ENCODE peak calls at places on chromosome 2, in four cellular contexts. T, O, L and D are unnamed samples.

GRCh38 chr2:15829985-15830384 is 110.4 kb upstream of the MYCN start:
- DNase-seq in T (no peak), O (no peak), L (no peak), D (no peak)

GRCh38 chr2:109372171-109372568 is 241.6 kb downstream of the SEPTIN10 start:
- DNase-seq in T (no peak), O (no peak), L (peak), D (no peak)

GRCh38 chr2:201465524-201465971 is 14.0 kb downstream of the STRADB start:
- DNase-seq in T (no peak), O (no peak), L (no peak), D (no peak)

GRCh38 chr2:45874324-45874723 is 222.8 kb downstream of the PRKCE start:
- DNase-seq in T (no peak), O (peak), L (no peak), D (peak)

GRCh38 chr2:55581875-55582547 is 35.4 kb downstream of the PPP4R3B start:
- DNase-seq in T (no peak), O (peak), L (no peak), D (no peak)

GRCh38 chr2:24818721-24819167 is 25.5 kb downstream of the CENPO start:
- DNase-seq in T (no peak), O (peak), L (no peak), D (no peak)

GRCh38 chr2:171347591-171348032 is 86.2 kb downstream of the METTL8 start:
- DNase-seq in T (no peak), O (no peak), L (no peak), D (no peak)

GRCh38 chr2:45816273-45816672 is 164.8 kb downstream of the PRKCE start:
- DNase-seq in T (no peak), O (no peak), L (no peak), D (no peak)

GRCh38 chr2:44941551-44942234 is at the start of gene SIX3:
- DNase-seq in T (peak), O (no peak), L (no peak), D (no peak)

GRCh38 chr2:112187805-112188596 is 49.8 kb downstream of the FBLN7 start:
- DNase-seq in T (no peak), O (no peak), L (peak), D (no peak)

GRCh38 chr2:15713475-15713874 is 121.8 kb downstream of the DDX1 start:
- DNase-seq in T (no peak), O (no peak), L (no peak), D (no peak)

GRCh38 chr2:169366066-169366465 is 3.7 kb upstream of the LRP2 start:
- DNase-seq in T (no peak), O (no peak), L (no peak), D (no peak)

GRCh38 chr2:8587251-8587791 is 94.5 kb upstream of the ID2 start:
- DNase-seq in T (no peak), O (no peak), L (no peak), D (no peak)

GRCh38 chr2:165743442-165743841 is 50.6 kb downstream of the GALNT3 start:
- DNase-seq in T (no peak), O (no peak), L (no peak), D (no peak)

GRCh38 chr2:181234429-181235410 is 222.5 kb upstream of the ITGA4 start:
- DNase-seq in T (no peak), O (no peak), L (no peak), D (no peak)

DNA sequence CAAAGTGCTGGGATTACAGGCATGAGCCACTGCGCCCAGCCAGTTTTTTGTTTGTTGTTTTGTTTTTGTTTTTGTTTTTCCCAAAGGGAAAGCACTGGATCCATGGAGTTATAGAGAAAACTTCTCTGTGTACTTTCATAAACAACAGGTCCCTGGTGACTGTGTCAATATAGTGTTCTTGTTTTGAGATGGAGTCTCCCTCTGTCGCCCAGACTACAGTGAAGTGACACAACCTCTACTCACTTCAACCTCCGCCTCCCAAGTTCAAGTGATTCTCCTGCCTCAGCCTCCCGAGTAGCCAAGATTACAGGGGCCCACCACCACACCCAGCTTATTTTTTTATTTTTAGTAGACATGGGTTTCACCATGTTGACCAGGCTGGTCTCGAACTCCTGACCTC is 16.5 kb downstream of the USP34 start:
- DNase-seq in T (no peak), O (no peak), L (no peak), D (no peak)
- H3K27ac ChIP-seq in T (no peak), O (no peak), L (no peak), D (no peak)

GRCh38 chr2:199455533-199456382 is 2.0 kb downstream of the SATB2 start:
- DNase-seq in T (no peak), O (peak), L (no peak), D (no peak)
- H3K27ac ChIP-seq in T (no peak), O (no peak), L (no peak), D (no peak)

GRCh38 chr2:43370705-43371104 is 144.3 kb upstream of the ZFP36L2 start:
- DNase-seq in T (no peak), O (no peak), L (no peak), D (no peak)
- H3K27ac ChIP-seq in T (no peak), O (no peak), L (no peak), D (no peak)

GRCh38 chr2:128310094-128310716 is 8.5 kb downstream of the HS6ST1 start:
- DNase-seq in T (no peak), O (peak), L (peak), D (no peak)
- H3K27ac ChIP-seq in T (no peak), O (peak), L (no peak), D (peak)

DNA sequence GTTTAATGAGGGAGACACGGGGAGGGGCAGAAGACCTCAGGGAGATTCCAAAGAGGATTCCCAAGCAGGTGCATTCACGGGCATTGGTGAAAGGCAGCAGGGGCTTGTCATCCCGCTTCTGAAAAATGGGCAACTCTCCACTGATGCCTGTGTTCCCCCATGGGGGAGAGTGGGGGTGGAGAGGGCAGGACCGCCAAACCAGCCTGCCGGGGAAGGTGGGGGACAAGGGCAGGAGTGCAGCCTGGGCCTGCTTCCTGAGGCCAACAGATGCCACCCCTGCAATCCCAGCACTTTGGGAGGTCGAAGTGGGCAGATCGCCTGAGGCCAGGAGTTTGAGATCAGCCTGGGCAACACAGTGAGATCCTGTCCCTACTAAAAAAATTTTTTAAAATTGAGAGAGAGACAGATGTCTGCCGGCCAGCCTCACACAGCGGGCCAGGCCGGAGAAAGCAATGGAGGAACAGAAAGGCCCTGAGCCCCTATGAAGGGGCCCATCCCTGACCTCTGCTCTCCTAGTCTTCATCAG is 44.8 kb upstream of the UBE2F start:
- DNase-seq in T (no peak), O (no peak), L (no peak), D (no peak)
- H3K27ac ChIP-seq in T (no peak), O (no peak), L (no peak), D (no peak)

GRCh38 chr2:86790828-86791561 is at the start of gene CD8A:
- DNase-seq in T (no peak), O (no peak), L (peak), D (no peak)
- H3K27ac ChIP-seq in T (no peak), O (no peak), L (peak), D (no peak)

DNA sequence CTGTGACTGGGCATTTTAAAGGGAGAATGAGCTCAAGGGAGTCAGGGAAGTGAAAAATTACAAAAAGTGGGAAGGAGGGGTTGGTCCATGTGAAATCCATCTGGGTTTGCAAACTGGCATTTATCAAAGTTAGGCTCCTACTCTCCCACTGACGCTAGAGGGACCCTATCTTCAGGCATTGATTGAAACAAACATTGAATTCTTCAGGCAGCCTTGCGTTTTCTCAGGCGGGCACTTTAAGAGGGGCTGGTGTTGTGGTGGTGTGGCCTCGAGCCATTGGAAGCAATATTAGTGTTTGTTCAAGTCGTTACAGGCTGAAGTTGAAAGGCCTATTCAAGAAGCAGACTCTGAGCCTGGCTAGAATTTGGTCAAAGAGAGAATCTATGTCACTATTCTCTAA is 36.6 kb downstream of the STON1 start:
- DNase-seq in T (no peak), O (no peak), L (no peak), D (no peak)
- H3K27ac ChIP-seq in T (no peak), O (no peak), L (no peak), D (no peak)